ENCODE peak calls at places on chromosomes 6 and 20, in six cellular contexts. U is glutamatergic neuron, A is BE2C, D is MCF 10A, C is left lung, I is Calu3. Q is an unnamed sample.

GRCh38 chr6:77926198-77926752 is 273.4 kb downstream of the MEI4 start:
- DNase-seq in U (no peak), C (no peak), I (no peak), A (no peak), D (peak), Q (no peak)

GRCh38 chr6:26183581-26184408 is 96.6 kb downstream of the HFE start:
- DNase-seq in D (peak), U (peak), C (peak), A (peak), I (peak), Q (peak)

GRCh38 chr6:156028310-156029131 is 572.9 kb upstream of the NOX3 start:
- DNase-seq in D (no peak), C (no peak), I (peak), U (no peak), A (peak), Q (no peak)

GRCh38 chr6:14706378-14706929 is 539.4 kb upstream of the JARID2 start:
- DNase-seq in U (no peak), D (peak), C (peak), A (no peak), I (no peak), Q (no peak)

GRCh38 chr20:59939879-59940128 is 301 bp downstream of the PPP1R3D start:
- DNase-seq in A (peak), D (no peak), I (peak), C (no peak), U (peak), Q (no peak)

GRCh38 chr20:9594284-9594875 is 80.0 kb downstream of the LAMP5 start:
- DNase-seq in I (peak), C (no peak), U (no peak), D (no peak), A (no peak), Q (no peak)

GRCh38 chr20:60073504-60073903 is 115.3 kb downstream of the CDH26 start:
- DNase-seq in U (no peak), I (no peak), A (no peak), D (no peak), C (no peak), Q (no peak)

GRCh38 chr6:33199687-33200233 is 705 bp downstream of the RXRB start:
- DNase-seq in C (no peak), U (no peak), A (no peak), D (peak), I (no peak), Q (no peak)

GRCh38 chr6:158160932-158161539 is 7.0 kb downstream of the SERAC1 start:
- DNase-seq in D (peak), C (no peak), A (no peak), U (no peak), I (no peak), Q (no peak)

GRCh38 chr6:168247456-168248147 is 72.0 kb downstream of the DACT2 start:
- DNase-seq in U (peak), I (peak), A (peak), C (no peak), D (peak), Q (no peak)

GRCh38 chr6:14467591-14467990 is 350.0 kb downstream of the CD83 start:
- DNase-seq in U (no peak), C (no peak), D (no peak), I (no peak), A (no peak), Q (no peak)

GRCh38 chr20:63320041-63320511 is 27.1 kb downstream of the COL20A1 start:
- DNase-seq in C (no peak), U (no peak), D (no peak), I (no peak), A (peak), Q (no peak)

GRCh38 chr6:35483490-35483889 is 13.4 kb downstream of the TEAD3 start:
- DNase-seq in I (no peak), A (no peak), D (no peak), U (no peak), C (no peak), Q (no peak)

GRCh38 chr6:28944412-28945006 is 20.7 kb upstream of the TRIM27 start:
- DNase-seq in U (peak), D (peak), I (peak), C (no peak), A (peak), Q (peak)

GRCh38 chr6:144158133-144158532 is 7.8 kb downstream of the STX11 start:
- DNase-seq in C (no peak), I (no peak), D (peak), A (no peak), U (no peak), Q (no peak)

GRCh38 chr20:1845701-1846100 is 49.5 kb upstream of the SIRPA start:
- DNase-seq in C (no peak), I (no peak), A (no peak), U (no peak), D (no peak), Q (no peak)

GRCh38 chr20:56504373-56505005 is 20.1 kb upstream of the FAM209A start:
- DNase-seq in D (peak), A (no peak), C (no peak), U (peak), I (no peak), Q (no peak)

GRCh38 chr6:35474129-35474977 is 6.2 kb downstream of the RPL10A start:
- DNase-seq in A (no peak), D (no peak), U (no peak), C (no peak), I (no peak), Q (no peak)

GRCh38 chr6:145669627-145670034 is 65.7 kb downstream of the EPM2A start:
- DNase-seq in U (no peak), D (peak), A (no peak), I (no peak), C (no peak), Q (no peak)

GRCh38 chr6:67009818-67010217 is 1302.8 kb upstream of the EYS start:
- DNase-seq in I (no peak), A (no peak), D (no peak), U (no peak), C (no peak), Q (no peak)

GRCh38 chr6:148429423-148429822 is 86.8 kb downstream of the SASH1 start:
- DNase-seq in U (no peak), D (no peak), A (no peak), C (no peak), I (no peak), Q (no peak)

GRCh38 chr6:168125429-168126001 is 46.5 kb upstream of the FRMD1 start:
- DNase-seq in I (no peak), D (no peak), C (no peak), A (no peak), U (no peak), Q (no peak)

GRCh38 chr6:10956776-10957175 is 69.9 kb downstream of the SYCP2L start:
- DNase-seq in A (no peak), C (no peak), D (no peak), U (no peak), I (no peak), Q (no peak)

GRCh38 chr6:10947966-10948365 is 61.1 kb downstream of the SYCP2L start:
- DNase-seq in A (no peak), I (no peak), U (no peak), D (no peak), C (no peak), Q (no peak)

GRCh38 chr6:10954590-10955010 is 67.7 kb downstream of the SYCP2L start:
- DNase-seq in D (peak), A (peak), C (peak), I (peak), U (peak), Q (peak)

GRCh38 chr6:10949579-10950490 is 63.0 kb downstream of the SYCP2L start:
- DNase-seq in D (no peak), C (no peak), I (no peak), A (no peak), U (no peak), Q (no peak)

GRCh38 chr6:10951675-10952282 is 64.9 kb downstream of the SYCP2L start:
- DNase-seq in I (peak), D (peak), C (peak), A (no peak), U (no peak), Q (no peak)
- TF ChIP-seq CTCF in I (peak), D (peak), C (peak), A (peak), U (peak), Q (peak)

DNA sequence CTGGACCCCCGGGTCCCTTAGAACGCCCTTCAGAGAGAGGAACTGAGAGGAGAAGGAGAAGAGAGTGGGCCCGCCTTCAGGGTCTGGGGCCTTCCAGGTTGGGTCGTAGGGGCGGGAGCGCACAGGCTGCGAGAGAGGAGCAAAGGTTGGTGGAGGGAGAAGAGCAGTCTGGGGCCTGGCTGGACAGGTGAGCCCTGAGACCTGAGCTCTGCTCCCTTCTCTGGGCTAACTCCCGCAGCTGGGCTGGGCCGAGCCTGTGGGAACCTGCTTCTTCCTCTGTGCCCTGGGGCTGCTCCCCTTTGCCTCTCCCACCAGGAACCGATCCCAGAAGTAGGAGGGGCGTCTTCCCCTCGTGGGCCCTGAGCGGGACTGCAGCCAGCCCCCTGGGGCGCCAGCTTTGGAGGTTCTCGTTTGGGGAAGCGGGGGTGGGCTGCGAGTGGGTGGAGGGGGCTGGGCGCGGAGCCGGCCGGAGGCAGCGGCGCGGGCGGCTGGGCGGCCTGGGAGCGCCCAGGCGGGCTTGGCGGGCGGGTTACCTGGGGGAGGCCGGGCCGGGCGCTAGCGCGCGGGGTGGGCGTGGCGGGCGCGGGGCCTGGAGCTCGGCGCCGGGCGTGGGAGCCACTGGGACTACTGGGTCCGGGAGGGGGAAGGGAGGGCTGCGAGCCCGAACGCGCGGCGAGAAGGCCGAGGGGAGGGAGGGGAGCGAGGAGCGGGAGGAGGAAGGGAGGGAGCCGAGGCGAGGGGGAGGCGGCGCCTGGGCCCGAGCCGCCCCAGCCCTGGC is at the start of gene DDR1:
- DNase-seq in A (peak), U (peak), C (peak), I (peak), D (peak), Q (peak)
- TF ChIP-seq CTCF in A (no peak), U (no peak), C (no peak), I (no peak), D (no peak), Q (no peak)

GRCh38 chr6:130896249-130896648 is 69.0 kb downstream of the SMLR1 start:
- DNase-seq in A (no peak), U (no peak), C (no peak), I (no peak), D (peak), Q (no peak)
- TF ChIP-seq CTCF in A (no peak), U (no peak), C (no peak), I (no peak), D (no peak), Q (no peak)

GRCh38 chr20:4560667-4561066 is 161.0 kb upstream of the PRND start:
- DNase-seq in C (no peak), D (no peak), I (no peak), A (no peak), U (no peak), Q (no peak)

GRCh38 chr20:4567172-4567571 is 154.5 kb upstream of the PRND start:
- DNase-seq in A (no peak), U (no peak), D (no peak), C (no peak), I (no peak), Q (no peak)

GRCh38 chr20:4563031-4563430 is 158.7 kb upstream of the PRND start:
- DNase-seq in D (no peak), I (no peak), U (no peak), A (no peak), C (no peak), Q (no peak)

GRCh38 chr20:4559906-4560305 is 161.8 kb upstream of the PRND start:
- DNase-seq in C (no peak), A (no peak), D (no peak), U (no peak), I (no peak), Q (no peak)

DNA sequence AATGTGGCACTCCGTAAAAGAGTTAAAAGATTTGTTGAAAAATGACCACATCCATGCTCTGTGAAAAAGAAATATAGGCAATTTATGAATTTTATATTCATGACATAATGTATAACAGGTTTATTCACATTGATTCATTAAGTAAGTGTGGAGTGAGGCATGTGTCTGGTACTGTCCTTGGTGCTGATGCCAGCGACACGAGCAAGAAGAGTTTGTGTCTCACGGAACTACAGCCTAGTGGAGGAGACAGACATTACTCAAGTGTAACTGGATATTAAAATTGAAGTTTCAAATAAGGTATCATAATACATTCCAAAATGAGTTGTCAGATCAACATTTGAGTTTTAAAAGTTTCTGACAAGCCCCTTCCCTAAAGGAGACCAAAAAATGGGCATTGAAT is 158.2 kb upstream of the PRND start:
- DNase-seq in A (no peak), I (peak), U (no peak), C (no peak), D (peak), Q (no peak)
- TF ChIP-seq CTCF in A (no peak), I (no peak), U (no peak), C (no peak), D (peak), Q (no peak)